ENCODE peak calls at places on chromosomes 6 and 20, in nine cellular contexts. V, Z, I, W, M, J, G, U and N are unnamed samples.

GRCh38 chr6:165684333-165684732 is 21.3 kb upstream of the PDE10A start:
- DNase-seq in I (no peak), V (no peak), J (no peak), Z (no peak), G (no peak), W (no peak), U (no peak), M (no peak), N (no peak)

GRCh38 chr20:16051968-16052367 is 521.3 kb downstream of the KIF16B start:
- DNase-seq in W (no peak), G (no peak), J (no peak), I (no peak), V (no peak), M (no peak), Z (no peak), U (no peak), N (no peak)

GRCh38 chr6:107489636-107490567 is at the start of gene SOBP:
- DNase-seq in J (peak; percentile 96), W (peak; percentile 91), V (no peak), U (peak; percentile 61), Z (peak; percentile 91), G (peak; percentile 44), I (peak; percentile 47), M (peak; percentile 72), N (peak; percentile 78)

GRCh38 chr6:30152019-30152673 is 8.9 kb downstream of the TRIM10 start:
- DNase-seq in I (no peak), Z (no peak), V (no peak), W (no peak), U (no peak), G (no peak), J (no peak), M (no peak), N (no peak)

GRCh38 chr6:161242779-161243693 is 30.8 kb downstream of the AGPAT4 start:
- DNase-seq in Z (peak; percentile 64), U (peak; percentile 94), V (peak; percentile 87), J (no peak), M (peak; percentile 78), G (no peak), W (no peak), I (peak; percentile 41), N (no peak)

GRCh38 chr6:9532621-9533557 is 882.0 kb downstream of the TFAP2A start:
- DNase-seq in W (no peak), Z (no peak), V (peak; percentile 74), U (no peak), J (no peak), M (no peak), I (no peak), G (no peak), N (no peak)

GRCh38 chr20:25032478-25033183 is 25.3 kb downstream of the ACSS1 start:
- DNase-seq in J (no peak), U (peak; percentile 6), I (no peak), G (peak; percentile 88), M (peak; percentile 35), W (no peak), Z (peak; percentile 36), V (peak; percentile 29), N (no peak)

GRCh38 chr20:44324343-44324742 is 12.5 kb upstream of the R3HDML start:
- DNase-seq in U (no peak), Z (peak; percentile 47), G (no peak), I (no peak), J (no peak), V (no peak), W (no peak), M (peak; percentile 22), N (no peak)

GRCh38 chr6:29632789-29633531 is at the start of gene GABBR1:
- DNase-seq in W (peak; percentile 70), M (peak; percentile 95), G (no peak), I (peak; percentile 79), J (peak; percentile 99), U (peak; percentile 94), V (peak; percentile 76), Z (peak; percentile 92), N (peak; percentile 95)

GRCh38 chr20:51525241-51526104 is 17.0 kb downstream of the NFATC2 start:
- DNase-seq in I (no peak), Z (no peak), M (no peak), J (no peak), W (peak; percentile 43), U (no peak), V (no peak), G (no peak), N (no peak)

GRCh38 chr20:23106271-23106851 is 20.2 kb upstream of the CD93 start:
- DNase-seq in G (no peak), V (no peak), U (no peak), J (no peak), I (peak; percentile 53), Z (no peak), M (peak; percentile 32), W (no peak), N (no peak)

GRCh38 chr20:3696200-3696599 is 14.4 kb upstream of the ADAM33 start:
- DNase-seq in G (no peak), V (no peak), W (no peak), U (peak; percentile 40), M (peak; percentile 62), I (no peak), Z (no peak), J (no peak), N (no peak)

GRCh38 chr20:37968726-37969401 is 64.4 kb downstream of the TTI1 start:
- DNase-seq in U (peak; percentile 66), G (no peak), J (no peak), V (no peak), W (no peak), M (peak; percentile 45), Z (peak; percentile 58), I (no peak), N (no peak)

GRCh38 chr6:3494391-3495100 is 37.7 kb upstream of the SLC22A23 start:
- DNase-seq in G (no peak), V (no peak), I (no peak), U (no peak), J (no peak), Z (no peak), M (no peak), W (no peak), N (no peak)

GRCh38 chr6:54717849-54718455 is 128.6 kb upstream of the FAM83B start:
- DNase-seq in M (peak; percentile 73), W (peak; percentile 61), V (peak; percentile 8), G (peak; percentile 77), I (peak; percentile 37), U (peak; percentile 73), J (peak; percentile 29), Z (peak; percentile 67), N (peak; percentile 83)

GRCh38 chr6:8628063-8628462 is 192.7 kb upstream of the SLC35B3 start:
- DNase-seq in J (no peak), I (no peak), Z (no peak), M (no peak), G (no peak), W (no peak), V (no peak), U (no peak), N (no peak)

GRCh38 chr20:53581444-53582311 is 12.0 kb downstream of the ZNF217 start:
- DNase-seq in V (no peak), I (no peak), Z (no peak), U (no peak), M (no peak), G (no peak), W (peak; percentile 92), J (no peak), N (no peak)

GRCh38 chr6:119541132-119541905 is 191.8 kb upstream of the MAN1A1 start:
- DNase-seq in M (no peak), U (no peak), J (peak; percentile 4), I (peak; percentile 100), Z (no peak), G (no peak), V (peak; percentile 99), W (no peak), N (peak; percentile 58)

GRCh38 chr6:170255426-170256125 is 35.3 kb downstream of the DLL1 start:
- DNase-seq in M (no peak), Z (no peak), G (no peak), W (no peak), I (no peak), U (no peak), J (peak; percentile 56), V (no peak), N (no peak)

GRCh38 chr6:93413190-93413589 is 6.2 kb downstream of the EPHA7 start:
- DNase-seq in G (no peak), V (no peak), M (no peak), Z (no peak), J (no peak), W (no peak), U (no peak), I (no peak), N (no peak)

GRCh38 chr6:27865952-27866369 is 46.2 kb downstream of the OR2B2 start:
- DNase-seq in M (peak; percentile 67), J (no peak), U (peak; percentile 85), V (no peak), Z (peak; percentile 58), I (no peak), G (no peak), W (peak; percentile 92), N (peak; percentile 16)

GRCh38 chr20:22418738-22419137 is 165.6 kb downstream of the FOXA2 start:
- DNase-seq in I (no peak), M (no peak), Z (no peak), V (no peak), J (no peak), G (peak; percentile 43), U (no peak), W (no peak), N (no peak)

GRCh38 chr6:33726696-33727095 is 15.2 kb upstream of the UQCC2 start:
- DNase-seq in V (no peak), Z (no peak), W (no peak), M (no peak), I (no peak), J (no peak), G (no peak), U (no peak), N (no peak)
- H3K4me2 ChIP-seq in V (no peak overlapping the region), Z (no peak overlapping the region), W (no peak overlapping the region), M (no peak overlapping the region), I (no peak overlapping the region), J (no peak overlapping the region), G (no peak overlapping the region), U (no peak overlapping the region), N (no peak overlapping the region)

DNA sequence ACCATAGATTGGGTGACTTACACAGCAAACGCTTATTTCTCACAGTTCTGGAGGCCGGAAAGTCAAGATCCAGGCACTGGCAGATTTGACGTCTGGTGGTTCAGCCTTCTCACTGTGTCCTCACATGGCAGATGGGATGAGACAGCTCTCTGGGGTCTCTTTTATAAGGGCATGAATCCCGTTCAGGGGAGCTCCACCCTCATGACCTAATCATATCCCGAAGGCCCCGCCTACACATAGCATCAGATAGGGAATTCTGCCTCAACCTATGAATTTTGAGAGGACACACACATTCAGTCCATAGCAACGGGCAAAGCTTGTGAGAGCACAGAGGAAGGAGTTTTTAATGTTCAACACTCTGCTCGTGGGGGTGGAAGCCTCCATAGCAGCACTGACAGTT is 27.5 kb downstream of the DAAM2 start:
- DNase-seq in M (no peak), J (no peak), G (no peak), I (no peak), V (no peak), U (no peak), Z (no peak), W (no peak), N (no peak)
- H3K4me2 ChIP-seq in M (no peak overlapping the region), J (no peak overlapping the region), G (no peak overlapping the region), I (no peak overlapping the region), V (peak overlapping the region; percentile 0), U (no peak overlapping the region), Z (no peak overlapping the region), W (no peak overlapping the region), N (no peak overlapping the region)

GRCh38 chr6:56079761-56080540 is 167.4 kb downstream of the COL21A1 start:
- DNase-seq in W (no peak), G (no peak), J (no peak), U (no peak), Z (no peak), V (peak; percentile 59), M (no peak), I (no peak), N (no peak)
- H3K4me2 ChIP-seq in W (no peak overlapping the region), G (no peak overlapping the region), J (no peak overlapping the region), U (no peak overlapping the region), Z (no peak overlapping the region), V (peak overlapping the region; percentile 54), M (no peak overlapping the region), I (peak overlapping the region; percentile 21), N (no peak overlapping the region)

GRCh38 chr20:41279546-41280225 is 37.8 kb downstream of the ZHX3 start:
- DNase-seq in U (no peak), G (no peak), J (no peak), M (no peak), V (no peak), W (no peak), Z (no peak), I (no peak), N (no peak)
- H3K4me2 ChIP-seq in U (no peak overlapping the region), G (no peak overlapping the region), J (no peak overlapping the region), M (no peak overlapping the region), V (no peak overlapping the region), W (no peak overlapping the region), Z (no peak overlapping the region), I (no peak overlapping the region), N (no peak overlapping the region)